ENCODE peak calls at places on chromosomes 4 and X, in four cellular contexts. T is stimulated activated CD4-positive, alpha-beta T cell treated with anti-CD3 and anti-CD28 coated beads, Interleukin-2, amount 100 ng/mL, for 48 hours; H is posterior vena cava; L is GM13976. A is an unnamed sample.

GRCh38 chr4:102420563-102421221 is 75.4 kb upstream of the SLC39A8 start:
- DNase-seq in T (no peak), L (no peak), H (no peak), A (no peak)

GRCh38 chrX:30910124-30910860 is 21.2 kb upstream of the TAB3 start:
- DNase-seq in L (no peak), H (no peak), T (no peak), A (no peak)

GRCh38 chr4:113435893-113436292 is 325.6 kb downstream of the CAMK2D start:
- DNase-seq in T (no peak), H (peak; percentile 72), L (no peak), A (no peak)

GRCh38 chr4:17059192-17059634 is 160.8 kb upstream of the LDB2 start:
- DNase-seq in T (no peak), H (no peak), L (no peak), A (no peak)

GRCh38 chr4:15742637-15743036 is 35.5 kb upstream of the CD38 start:
- DNase-seq in H (no peak), L (no peak), T (no peak), A (no peak)

GRCh38 chrX:131802836-131803626 is 220.1 kb upstream of the STK26 start:
- DNase-seq in H (peak; percentile 86), L (peak; percentile 55), T (no peak), A (no peak)

GRCh38 chrX:38985375-38985774 is 184.1 kb downstream of the MID1IP1 start:
- DNase-seq in L (peak; percentile 50), T (no peak), H (no peak), A (no peak)

GRCh38 chr4:128831526-128832252 is 22.2 kb downstream of the JADE1 start:
- DNase-seq in H (no peak), L (no peak), T (no peak), A (no peak)

GRCh38 chr4:76539979-76540378 is 105.0 kb downstream of the SHROOM3 start:
- DNase-seq in H (no peak), L (no peak), T (no peak), A (no peak)

GRCh38 chr4:182475539-182475938 is 232.3 kb downstream of the TENM3 start:
- DNase-seq in L (no peak), H (no peak), T (no peak), A (no peak)

GRCh38 chr4:174626310-174627022 is 104.2 kb upstream of the HPGD start:
- DNase-seq in L (no peak), H (no peak), T (no peak), A (no peak)

GRCh38 chr4:12949719-12950118 is 534.4 kb downstream of the RAB28 start:
- DNase-seq in T (no peak), L (no peak), H (no peak), A (no peak)

GRCh38 chr4:99915449-99915848 is 21.2 kb upstream of the LAMTOR3 start:
- DNase-seq in T (no peak), L (no peak), H (no peak), A (no peak)

GRCh38 chr4:150283689-150284088 is 205.4 kb downstream of the DCLK2 start:
- DNase-seq in L (no peak), H (no peak), T (no peak), A (no peak)

GRCh38 chr4:126560794-126561193 is 1072.0 kb upstream of the INTU start:
- DNase-seq in T (no peak), L (no peak), H (no peak), A (no peak)

GRCh38 chrX:11461181-11462001 is 168.2 kb downstream of the AMELX start:
- DNase-seq in H (no peak), T (no peak), L (no peak), A (no peak)

GRCh38 chr4:77617203-77617602 is 11.6 kb downstream of the CXCL13 start:
- DNase-seq in L (no peak), T (no peak), H (no peak), A (no peak)

GRCh38 chr4:101670897-101671296 is 119.6 kb upstream of the BANK1 start:
- DNase-seq in L (no peak), H (no peak), T (no peak), A (no peak)

GRCh38 chr4:9812530-9813340 is 31.3 kb downstream of the DRD5 start:
- DNase-seq in T (no peak), H (no peak), L (peak; percentile 23), A (no peak)